ENCODE peak calls at places on chromosomes 1 and 21, in seven cellular contexts. Y is heart left ventricle, R is T-cell, T is fibroblast of pulmonary artery, Z is progenitor cell of endocrine pancreas, B is amniotic stem cell, N is activated T-cell treated with anti-CD3 and anti-CD28 coated beads for 4 hours. D is an unnamed sample.

GRCh38 chr1:25053576-25054075 is 123.5 kb upstream of the RUNX3 start:
- DNase-seq in Z (no peak), N (no peak), Y (no peak), B (no peak), R (no peak), T (no peak), D (no peak)

GRCh38 chr1:150551049-150551783 is 2.0 kb downstream of the ADAMTSL4 start:
- DNase-seq in Z (no peak), B (no peak), Y (no peak), N (no peak), T (peak; percentile 34), R (no peak), D (no peak)

GRCh38 chr1:225146478-225146877 is 217.0 kb downstream of the DNAH14 start:
- DNase-seq in Z (no peak), R (no peak), N (no peak), B (no peak), T (no peak), Y (no peak), D (no peak)

GRCh38 chr1:157641177-157641576 is 43.3 kb upstream of the FCRL4 start:
- DNase-seq in B (no peak), Z (no peak), R (no peak), T (no peak), Y (no peak), N (no peak), D (no peak)

GRCh38 chr1:95388041-95388440 is 154.0 kb downstream of the RWDD3 start:
- DNase-seq in Y (no peak), B (no peak), Z (no peak), R (no peak), T (no peak), N (no peak), D (no peak)

GRCh38 chr1:2277741-2278488 is 49.8 kb downstream of the SKI start:
- DNase-seq in B (no peak), T (no peak), R (no peak), N (no peak), Y (peak; percentile 57), Z (no peak), D (no peak)

GRCh38 chr21:32412998-32413504 is 545 bp downstream of the EVA1C start:
- DNase-seq in Y (peak; percentile 72), Z (no peak), B (no peak), T (peak; percentile 50), N (no peak), R (peak; percentile 56), D (peak; percentile 23)

GRCh38 chr1:55339681-55340080 is 124.5 kb upstream of the USP24 start:
- DNase-seq in R (no peak), Z (no peak), T (no peak), Y (no peak), B (no peak), N (no peak), D (no peak)

GRCh38 chr1:21653744-21654100 is 15.4 kb downstream of the RAP1GAP start:
- DNase-seq in Z (no peak), B (no peak), T (no peak), N (no peak), Y (peak; percentile 26), R (no peak), D (no peak)

GRCh38 chr1:173996995-173997394 is 25.2 kb downstream of the RC3H1 start:
- DNase-seq in N (no peak), Z (no peak), R (no peak), T (no peak), Y (no peak), B (no peak), D (no peak)

GRCh38 chr1:174769961-174770549 is 229.7 kb upstream of the CACYBP start:
- DNase-seq in Y (no peak), Z (no peak), R (no peak), N (no peak), B (peak; percentile 27), T (peak; percentile 78), D (peak; percentile 49)

GRCh38 chr1:151199860-151200581 is 1.7 kb downstream of the PIP5K1A start:
- DNase-seq in Y (no peak), T (peak; percentile 92), N (no peak), R (no peak), B (peak; percentile 47), Z (no peak), D (no peak)

GRCh38 chr21:45320261-45320990 is 32.7 kb upstream of the POFUT2 start:
- DNase-seq in T (no peak), B (no peak), Y (peak; percentile 77), R (no peak), Z (no peak), N (no peak), D (no peak)

GRCh38 chr1:201480231-201481003 is 11.4 kb upstream of the PHLDA3 start:
- DNase-seq in Z (no peak), B (no peak), Y (peak; percentile 89), T (no peak), N (peak; percentile 34), R (peak; percentile 26), D (no peak)

GRCh38 chr1:17826165-17826488 is 71.0 kb downstream of the ACTL8 start:
- DNase-seq in T (peak; percentile 42), B (no peak), N (no peak), Y (peak; percentile 74), R (no peak), Z (peak; percentile 63), D (no peak)

GRCh38 chr1:935751-936231 is 12.1 kb downstream of the SAMD11 start:
- DNase-seq in Z (no peak), N (no peak), T (no peak), R (no peak), B (no peak), Y (no peak), D (no peak)

GRCh38 chr1:108817016-108817415 is 39.9 kb downstream of the AKNAD1 start:
- DNase-seq in T (peak; percentile 69), Z (no peak), Y (no peak), N (no peak), R (no peak), B (no peak), D (peak; percentile 22)

GRCh38 chr21:35721701-35722100 is 338.6 kb downstream of the SETD4 start:
- DNase-seq in Z (no peak), T (no peak), B (no peak), R (no peak), Y (no peak), N (no peak), D (no peak)

GRCh38 chr1:18188820-18189517 is 81.4 kb downstream of the IGSF21 start:
- DNase-seq in R (no peak), Y (no peak), T (no peak), Z (no peak), B (no peak), N (no peak), D (no peak)

GRCh38 chr1:51575406-51576084 is 41.3 kb upstream of the OSBPL9 start:
- DNase-seq in R (no peak), T (peak; percentile 70), Z (no peak), B (no peak), Y (no peak), N (no peak), D (no peak)

GRCh38 chr1:218224101-218224500 is 61.0 kb upstream of the RRP15 start:
- DNase-seq in R (no peak), Y (no peak), Z (no peak), N (no peak), B (no peak), T (no peak), D (no peak)

GRCh38 chr1:58165073-58165472 is 381.5 kb downstream of the OMA1 start:
- DNase-seq in R (no peak), Y (no peak), Z (no peak), T (no peak), N (no peak), B (no peak), D (no peak)

GRCh38 chr1:205576805-205577761 is 54.7 kb downstream of the ELK4 start:
- DNase-seq in Y (no peak), B (no peak), T (no peak), R (no peak), Z (no peak), N (no peak), D (no peak)

D was measured in immature natural killer cell.